ENCODE peak calls at places on chromosomes 16 and 17, in seven cellular contexts. N is activated T-helper 17 cell treated with anti-CD3 and anti-CD28 coated beads, Interleukin-2, amount 50 U/mL, for 72 hours; D is T-cell; T is Right ventricle myocardium superior; B is IMR-90; O is HCT116; M is effector memory CD8-positive, alpha-beta T cell. X is an unnamed sample.

GRCh38 chr16:66991545-66992077 is 3.2 kb downstream of the CES4A start:
- ATAC-seq in N (no peak), D (no peak), T (no peak), B (no peak), O (no peak), M (no peak), X (no peak)

GRCh38 chr16:1787322-1788094 is 4.7 kb downstream of the NUBP2 start:
- ATAC-seq in N (no peak), D (no peak), T (no peak), B (no peak), O (no peak), M (no peak), X (no peak)

GRCh38 chr16:87851601-87852000 is 17.7 kb downstream of the SLC7A5 start:
- ATAC-seq in N (no peak), D (no peak), T (no peak), B (no peak), O (no peak), M (no peak), X (no peak)

GRCh38 chr16:55735120-55735781 is 79.5 kb downstream of the SLC6A2 start:
- ATAC-seq in N (no peak), D (no peak), T (no peak), B (no peak), O (no peak), M (no peak), X (no peak)

GRCh38 chr16:23917621-23918020 is 81.8 kb downstream of the PRKCB start:
- ATAC-seq in N (peak; percentile 68), D (no peak), T (no peak), B (no peak), O (no peak), M (no peak), X (no peak)

GRCh38 chr17:10738516-10739258 is 8.9 kb upstream of the TMEM220 start:
- ATAC-seq in N (no peak), D (no peak), T (peak; percentile 36), B (no peak), O (no peak), M (no peak), X (no peak)

GRCh38 chr16:19450186-19450585 is 32.5 kb downstream of the TMC5 start:
- ATAC-seq in N (no peak), D (no peak), T (no peak), B (no peak), O (no peak), M (no peak), X (no peak)

GRCh38 chr17:69012895-69013805 is 47.6 kb downstream of the ABCA9 start:
- ATAC-seq in N (no peak), D (no peak), T (no peak), B (peak; percentile 40), O (no peak), M (no peak), X (peak; percentile 81)

GRCh38 chr16:83956336-83957289 is 3.6 kb downstream of the OSGIN1 start:
- ATAC-seq in N (peak; percentile 70), D (peak; percentile 64), T (peak; percentile 22), B (peak; percentile 20), O (peak; percentile 48), M (peak; percentile 68), X (peak; percentile 54)

GRCh38 chr17:11238710-11239109 is 2.3 kb upstream of the SHISA6 start:
- ATAC-seq in N (no peak), D (no peak), T (no peak), B (no peak), O (no peak), M (no peak), X (no peak)

GRCh38 chr17:2058521-2059124 is 3.7 kb downstream of the HIC1 start:
- ATAC-seq in N (no peak), D (no peak), T (peak; percentile 39), B (peak; percentile 1), O (peak; percentile 82), M (no peak), X (no peak)

GRCh38 chr17:29444589-29444988 is 54.4 kb downstream of the TAOK1 start:
- ATAC-seq in N (peak; percentile 48), D (no peak), T (peak; percentile 25), B (peak; percentile 81), O (no peak), M (no peak), X (peak; percentile 59)

GRCh38 chr16:2388875-2389433 is 40.3 kb upstream of the CCNF start:
- ATAC-seq in N (peak; percentile 86), D (no peak), T (no peak), B (peak; percentile 67), O (no peak), M (no peak), X (no peak)

GRCh38 chr16:48487287-48487686 is 102.1 kb upstream of the SIAH1 start:
- ATAC-seq in N (no peak), D (no peak), T (no peak), B (peak; percentile 68), O (no peak), M (no peak), X (no peak)

GRCh38 chr17:34445145-34445544 is 82.1 kb upstream of the CCL1 start:
- ATAC-seq in N (no peak), D (no peak), T (no peak), B (no peak), O (no peak), M (no peak), X (no peak)

GRCh38 chr16:24978370-24978914 is 36.7 kb downstream of the ARHGAP17 start:
- ATAC-seq in N (no peak), D (no peak), T (no peak), B (no peak), O (no peak), M (no peak), X (peak; percentile 50)

GRCh38 chr17:81277421-81277820 is 17.7 kb downstream of the SLC38A10 start:
- ATAC-seq in N (no peak), D (no peak), T (peak; percentile 84), B (peak; percentile 97), O (no peak), M (no peak), X (peak; percentile 63)

GRCh38 chr17:78438271-78438691 is 59.8 kb downstream of the PGS1 start:
- ATAC-seq in N (no peak), D (no peak), T (no peak), B (no peak), O (no peak), M (peak; percentile 32), X (peak; percentile 6)

GRCh38 chr17:17366235-17366634 is 63.1 kb downstream of the NT5M start:
- ATAC-seq in N (no peak), D (no peak), T (no peak), B (no peak), O (no peak), M (no peak), X (no peak)

GRCh38 chr17:55320594-55321506 is 56.1 kb downstream of the HLF start:
- ATAC-seq in N (no peak), D (no peak), T (peak; percentile 26), B (peak; percentile 57), O (no peak), M (no peak), X (peak; percentile 25)

GRCh38 chr17:50642722-50643656 is 8.3 kb downstream of the ABCC3 start:
- ATAC-seq in N (no peak), D (no peak), T (no peak), B (no peak), O (no peak), M (no peak), X (no peak)

GRCh38 chr16:89892055-89892630 is 18.8 kb downstream of the TCF25 start:
- ATAC-seq in N (no peak), D (no peak), T (no peak), B (no peak), O (peak; percentile 59), M (no peak), X (peak; percentile 13)

GRCh38 chr16:4319454-4319853 is 3.6 kb downstream of the GLIS2 start:
- ATAC-seq in N (peak; percentile 76), D (peak; percentile 43), T (no peak), B (no peak), O (no peak), M (peak; percentile 88), X (no peak)

GRCh38 chr17:33862772-33863602 is 392.1 kb upstream of the CCL2 start:
- ATAC-seq in N (no peak), D (no peak), T (no peak), B (no peak), O (no peak), M (no peak), X (no peak)

GRCh38 chr16:85613609-85614337 is 651 bp downstream of the GSE1 start:
- ATAC-seq in N (no peak), D (no peak), T (peak; percentile 3), B (no peak), O (no peak), M (no peak), X (peak; percentile 15)

GRCh38 chr16:48086422-48086821 is 69.4 kb downstream of the ABCC12 start:
- ATAC-seq in N (no peak), D (no peak), T (peak; percentile 70), B (no peak), O (no peak), M (no peak), X (no peak)

GRCh38 chr16:1348441-1348840 is 3.2 kb downstream of the TSR3 start:
- ATAC-seq in N (no peak), D (no peak), T (no peak), B (no peak), O (no peak), M (no peak), X (no peak)

GRCh38 chr16:75218256-75219076 is at the start of gene CTRB1:
- ATAC-seq in N (peak; percentile 49), D (no peak), T (no peak), B (no peak), O (no peak), M (no peak), X (no peak)

X was measured in SK-N-SH treated with all-trans-retinoic acid at 6 μM for 48 hours.